ENCODE peak calls at places on chromosomes 6 and 20, in six cellular contexts. W is COR-L47, I is RPMI8226, P is AG08395, Q is LoVo, S is NCI-H146. J is an unnamed sample.

GRCh38 chr20:4681971-4682370 is 39.7 kb upstream of the PRND start:
- DNase-seq in I (no peak), S (no peak), Q (no peak), W (no peak), P (peak), J (no peak)

GRCh38 chr20:62376112-62377063 is 9.3 kb upstream of the LAMA5 start:
- DNase-seq in W (no peak), I (no peak), Q (no peak), S (no peak), P (peak), J (peak)

GRCh38 chr6:2857580-2858337 is 16.1 kb upstream of the SERPINB1 start:
- DNase-seq in I (no peak), W (no peak), Q (peak), S (no peak), P (no peak), J (peak)

GRCh38 chr6:3664641-3665041 is 86.9 kb downstream of the PXDC1 start:
- DNase-seq in S (no peak), Q (no peak), I (no peak), W (no peak), P (no peak), J (no peak)

GRCh38 chr6:31717499-31718222 is 2.5 kb downstream of the LY6G6D start:
- DNase-seq in S (no peak), I (no peak), W (no peak), Q (no peak), P (no peak), J (no peak)

GRCh38 chr6:138372711-138373463 is 4.8 kb upstream of the SMIM28 start:
- DNase-seq in S (no peak), P (peak), Q (no peak), W (no peak), I (no peak), J (peak)

GRCh38 chr6:56346958-56347357 is 99.6 kb upstream of the COL21A1 start:
- DNase-seq in P (no peak), S (no peak), W (no peak), Q (no peak), I (no peak), J (no peak)

GRCh38 chr20:37897008-37897548 is 5.8 kb upstream of the VSTM2L start:
- DNase-seq in Q (no peak), W (peak), S (peak), P (no peak), I (no peak), J (no peak)

GRCh38 chr6:108630050-108630714 is 69.5 kb downstream of the FOXO3 start:
- DNase-seq in Q (no peak), I (no peak), P (no peak), S (no peak), W (no peak), J (no peak)

GRCh38 chr6:146700078-146700686 is 101.4 kb downstream of the ADGB start:
- DNase-seq in W (peak), Q (peak), S (peak), I (peak), P (peak), J (peak)

GRCh38 chr6:41100871-41101287 is 28.1 kb downstream of the NFYA start:
- DNase-seq in S (no peak), P (no peak), Q (no peak), W (no peak), I (no peak), J (no peak)

GRCh38 chr20:38065764-38066375 is 32.3 kb downstream of the RPRD1B start:
- DNase-seq in S (no peak), W (no peak), I (no peak), Q (no peak), P (no peak), J (no peak)

GRCh38 chr6:10583509-10583908 is 62.4 kb downstream of the GCNT2 start:
- DNase-seq in S (no peak), W (no peak), I (no peak), P (no peak), Q (no peak), J (no peak)

GRCh38 chr6:31882344-31882743 is 3.5 kb upstream of the SLC44A4 start:
- DNase-seq in S (no peak), W (no peak), Q (no peak), I (peak), P (peak), J (no peak)

GRCh38 chr6:79601020-79601609 is 30.0 kb upstream of the SH3BGRL2 start:
- DNase-seq in S (no peak), Q (peak), P (no peak), W (no peak), I (no peak), J (peak)

GRCh38 chr6:143629104-143630080 is 48.4 kb upstream of the PHACTR2 start:
- DNase-seq in P (peak), I (no peak), Q (no peak), W (no peak), S (no peak), J (no peak)

GRCh38 chr6:116059713-116060571 is 749 bp downstream of the FRK start:
- DNase-seq in W (no peak), Q (peak), I (peak), S (peak), P (no peak), J (no peak)

GRCh38 chr20:64164123-64164836 is at the start of gene MYT1:
- DNase-seq in P (no peak), I (no peak), W (peak), S (peak), Q (no peak), J (no peak)

GRCh38 chr20:41437836-41438235 is 71.2 kb upstream of the EMILIN3 start:
- DNase-seq in P (no peak), S (no peak), Q (no peak), W (no peak), I (no peak), J (no peak)

GRCh38 chr20:32470025-32470861 is 112.1 kb downstream of the ASXL1 start:
- DNase-seq in S (peak), W (no peak), P (peak), Q (no peak), I (peak), J (peak)

GRCh38 chr6:148509789-148510581 is 167.3 kb downstream of the SASH1 start:
- DNase-seq in P (peak), S (peak), Q (no peak), I (peak), W (peak), J (peak)

GRCh38 chr20:49899551-49900383 is 15.6 kb downstream of the SPATA2 start:
- DNase-seq in I (no peak), P (no peak), Q (no peak), S (no peak), W (no peak), J (peak)

GRCh38 chr6:3281669-3282460 is 23.1 kb downstream of the PSMG4 start:
- DNase-seq in W (no peak), I (no peak), P (peak), S (no peak), Q (no peak), J (peak)

GRCh38 chr6:85449388-85449817 is 480 bp upstream of the NT5E start:
- DNase-seq in Q (no peak), P (peak), W (no peak), S (no peak), I (peak), J (peak)

GRCh38 chr20:62227977-62228958 is 8.2 kb upstream of the HRH3 start:
- DNase-seq in Q (no peak), I (no peak), P (no peak), W (no peak), S (peak), J (no peak)

GRCh38 chr20:37239026-37239451 is 22.6 kb downstream of the GHRH start:
- DNase-seq in S (peak), I (no peak), P (no peak), W (no peak), Q (no peak), J (no peak)

GRCh38 chr20:44448753-44449546 is 26.7 kb upstream of the TTPAL start:
- DNase-seq in I (peak), W (no peak), P (no peak), S (peak), Q (no peak), J (no peak)

GRCh38 chr20:9503530-9504251 is 10.7 kb upstream of the LAMP5 start:
- DNase-seq in S (no peak), Q (no peak), I (peak), W (no peak), P (peak), J (peak)

GRCh38 chr6:167426074-167426473 is 101.2 kb downstream of the TTLL2 start:
- DNase-seq in W (no peak), P (no peak), I (no peak), S (no peak), Q (no peak), J (no peak)

GRCh38 chr6:148520109-148520841 is 177.6 kb downstream of the SASH1 start:
- DNase-seq in I (peak), P (no peak), S (no peak), W (no peak), Q (no peak), J (no peak)

GRCh38 chr6:157143885-157144795 is 179.2 kb downstream of the TMEM242 start:
- DNase-seq in S (no peak), W (no peak), Q (no peak), P (no peak), I (no peak), J (no peak)

GRCh38 chr20:23258747-23259121 is 91.9 kb upstream of the NXT1 start:
- DNase-seq in I (no peak), Q (no peak), P (no peak), S (no peak), W (no peak), J (no peak)

GRCh38 chr20:1389703-1390385 is 3.0 kb downstream of the FKBP1A start:
- DNase-seq in S (no peak), P (no peak), I (no peak), Q (no peak), W (no peak), J (no peak)

J was measured in A549.